ENCODE peak calls at places on chromosome 19, in six cellular contexts. X is WTC11, D is HCT116, O is GM12878, V is K562, C is H1. L is an unnamed sample.

GRCh38 chr19:45175663-45176345 is 2.2 kb downstream of the TRAPPC6A start:
- DNase-seq in X (no peak), D (no peak), O (no peak), V (no peak), C (no peak), L (no peak)

GRCh38 chr19:16903347-16903746 is 14.5 kb downstream of the F2RL3 start:
- DNase-seq in X (no peak), D (no peak), O (no peak), V (no peak), C (no peak), L (no peak)

GRCh38 chr19:10677796-10678195 is 23.4 kb upstream of the QTRT1 start:
- DNase-seq in X (no peak), D (no peak), O (no peak), V (no peak), C (no peak), L (no peak)

GRCh38 chr19:15014579-15014978 is 34.7 kb upstream of the CASP14 start:
- DNase-seq in X (peak), D (no peak), O (no peak), V (peak), C (no peak), L (no peak)

GRCh38 chr19:43430976-43431375 is 16.3 kb downstream of the TEX101 start:
- DNase-seq in X (no peak), D (no peak), O (no peak), V (no peak), C (no peak), L (no peak)

GRCh38 chr19:2976609-2977000 is 759 bp upstream of the TLE6 start:
- DNase-seq in X (no peak), D (no peak), O (no peak), V (no peak), C (no peak), L (no peak)

GRCh38 chr19:50551713-50552187 is 16.5 kb downstream of the LRRC4B start:
- DNase-seq in X (no peak), D (no peak), O (no peak), V (peak), C (no peak), L (no peak)

GRCh38 chr19:3586707-3587346 is 1.5 kb downstream of the GIPC3 start:
- DNase-seq in X (no peak), D (no peak), O (no peak), V (no peak), C (no peak), L (no peak)

GRCh38 chr19:45641274-45642105 is 2.3 kb upstream of the EML2 start:
- DNase-seq in X (peak), D (peak), O (peak), V (peak), C (peak), L (peak)

GRCh38 chr19:39196320-39196719 is 444 bp upstream of the NCCRP1 start:
- DNase-seq in X (no peak), D (no peak), O (no peak), V (no peak), C (no peak), L (no peak)

GRCh38 chr19:18479964-18480723 is 41.7 kb downstream of the ELL start:
- DNase-seq in X (no peak), D (no peak), O (no peak), V (no peak), C (no peak), L (no peak)

GRCh38 chr19:2495130-2495641 is 19.3 kb downstream of the GADD45B start:
- DNase-seq in X (no peak), D (no peak), O (no peak), V (no peak), C (no peak), L (no peak)

GRCh38 chr19:50778906-50779430 is 8.7 kb downstream of the GPR32 start:
- DNase-seq in X (no peak), D (no peak), O (no peak), V (no peak), C (no peak), L (no peak)

GRCh38 chr19:7550169-7550770 is 14.8 kb downstream of the PNPLA6 start:
- DNase-seq in X (no peak), D (no peak), O (no peak), V (no peak), C (no peak), L (no peak)

GRCh38 chr19:31314849-31315620 is 34.2 kb downstream of the TSHZ3 start:
- DNase-seq in X (no peak), D (no peak), O (no peak), V (no peak), C (no peak), L (no peak)

GRCh38 chr19:16921766-16922591 is 33.2 kb downstream of the F2RL3 start:
- DNase-seq in X (no peak), D (no peak), O (no peak), V (peak), C (no peak), L (no peak)

GRCh38 chr19:55149078-55150003 is at the start of gene TNNT1:
- DNase-seq in X (peak), D (no peak), O (no peak), V (no peak), C (no peak), L (no peak)

GRCh38 chr19:43606569-43607229 is 5.2 kb upstream of the SRRM5 start:
- DNase-seq in X (no peak), D (no peak), O (no peak), V (no peak), C (no peak), L (no peak)

GRCh38 chr19:56099638-56100539 is 21.2 kb downstream of the ZNF787 start:
- DNase-seq in X (no peak), D (no peak), O (no peak), V (no peak), C (no peak), L (no peak)

GRCh38 chr19:10238172-10238783 is 7.1 kb upstream of the S1PR2 start:
- DNase-seq in X (no peak), D (no peak), O (no peak), V (no peak), C (no peak), L (peak)

GRCh38 chr19:50793558-50794065 is 3.4 kb downstream of the ACP4 start:
- DNase-seq in X (no peak), D (no peak), O (no peak), V (no peak), C (no peak), L (no peak)

GRCh38 chr19:45509692-45510015 is 2.4 kb downstream of the VASP start:
- DNase-seq in X (no peak), D (no peak), O (no peak), V (no peak), C (no peak), L (no peak)

GRCh38 chr19:39130337-39131254 is 5.0 kb downstream of the PAK4 start:
- DNase-seq in X (no peak), D (no peak), O (no peak), V (no peak), C (no peak), L (no peak)

GRCh38 chr19:40612831-40613668 is 11.9 kb downstream of the LTBP4 start:
- DNase-seq in X (peak), D (no peak), O (no peak), V (peak), C (no peak), L (no peak)

GRCh38 chr19:5457709-5458108 is 2.5 kb downstream of the ZNRF4 start:
- DNase-seq in X (no peak), D (no peak), O (no peak), V (no peak), C (no peak), L (no peak)

GRCh38 chr19:43784251-43784980 is 3.6 kb upstream of the KCNN4 start:
- DNase-seq in X (no peak), D (peak), O (no peak), V (peak), C (no peak), L (no peak)

GRCh38 chr19:35081201-35081600 is 34.4 kb upstream of the FXYD3 start:
- DNase-seq in X (no peak), D (no peak), O (no peak), V (no peak), C (no peak), L (no peak)

GRCh38 chr19:2487780-2488330 is 11.9 kb downstream of the GADD45B start:
- DNase-seq in X (no peak), D (no peak), O (no peak), V (no peak), C (no peak), L (no peak)

GRCh38 chr19:10604460-10604980 is 17.4 kb upstream of the AP1M2 start:
- DNase-seq in X (no peak), D (no peak), O (peak), V (peak), C (no peak), L (no peak)

GRCh38 chr19:45278087-45278486 is 27.0 kb downstream of the MARK4 start:
- DNase-seq in X (no peak), D (no peak), O (no peak), V (no peak), C (no peak), L (no peak)

DNA sequence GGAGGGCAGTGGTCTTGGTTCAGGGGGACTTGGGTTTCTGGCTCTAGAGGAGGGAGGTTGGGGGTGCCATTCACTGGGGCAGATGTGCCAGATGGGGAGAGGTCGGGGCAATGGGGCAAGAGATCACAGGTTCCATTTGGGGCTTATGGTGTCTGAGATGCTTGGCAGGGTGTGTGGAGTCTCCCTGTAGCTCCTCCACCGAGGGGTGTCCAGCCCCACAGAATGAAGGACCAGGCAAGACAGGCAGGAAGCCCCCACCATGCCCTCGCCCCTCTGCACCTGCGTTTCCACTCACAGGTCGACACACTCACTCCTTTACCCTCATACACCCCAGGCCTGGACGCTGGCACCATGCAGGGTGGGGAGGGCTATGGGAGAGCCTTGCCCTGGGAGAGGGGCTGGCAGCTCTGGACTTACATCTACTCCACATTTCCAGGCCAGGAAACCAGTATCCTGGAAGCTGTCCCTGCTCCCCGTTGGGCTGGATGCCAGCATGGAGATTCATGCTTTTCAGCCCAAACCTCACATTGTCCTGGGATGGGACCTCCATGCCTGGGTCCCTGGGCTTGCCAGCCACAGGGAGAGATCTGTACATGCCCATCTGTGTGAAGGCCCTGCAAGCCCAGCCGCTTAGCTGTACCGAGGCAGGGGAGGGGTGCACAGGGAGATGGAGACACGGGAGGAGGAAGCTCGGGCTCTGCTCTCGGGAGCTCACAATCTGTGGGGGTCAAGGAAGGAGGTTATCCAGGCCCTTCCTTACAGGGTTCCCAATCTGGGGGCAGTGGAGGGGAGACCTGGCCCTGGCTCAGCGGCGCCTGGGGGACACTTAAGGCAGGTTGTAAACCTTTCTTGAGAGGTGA is 77.1 kb downstream of the CHST8 start:
- DNase-seq in X (no peak), D (no peak), O (no peak), V (no peak), C (no peak), L (no peak)
- TF ChIP-seq ATF3 in X (no peak), D (no peak), O (no peak), V (no peak), C (no peak), L (no peak)

GRCh38 chr19:48645652-48646191 is at the start of gene CA11:
- DNase-seq in X (peak), D (no peak), O (no peak), V (no peak), C (no peak), L (no peak)

GRCh38 chr19:48646912-48647216 is 877 bp upstream of the CA11 start:
- DNase-seq in X (no peak), D (no peak), O (no peak), V (no peak), C (no peak), L (no peak)

GRCh38 chr19:48644355-48644754 is 1.6 kb downstream of the CA11 start:
- DNase-seq in X (no peak), D (no peak), O (no peak), V (no peak), C (no peak), L (no peak)

GRCh38 chr19:48646192-48646911 is 365 bp upstream of the CA11 start:
- DNase-seq in X (peak), D (peak), O (no peak), V (peak), C (peak), L (peak)

DNA sequence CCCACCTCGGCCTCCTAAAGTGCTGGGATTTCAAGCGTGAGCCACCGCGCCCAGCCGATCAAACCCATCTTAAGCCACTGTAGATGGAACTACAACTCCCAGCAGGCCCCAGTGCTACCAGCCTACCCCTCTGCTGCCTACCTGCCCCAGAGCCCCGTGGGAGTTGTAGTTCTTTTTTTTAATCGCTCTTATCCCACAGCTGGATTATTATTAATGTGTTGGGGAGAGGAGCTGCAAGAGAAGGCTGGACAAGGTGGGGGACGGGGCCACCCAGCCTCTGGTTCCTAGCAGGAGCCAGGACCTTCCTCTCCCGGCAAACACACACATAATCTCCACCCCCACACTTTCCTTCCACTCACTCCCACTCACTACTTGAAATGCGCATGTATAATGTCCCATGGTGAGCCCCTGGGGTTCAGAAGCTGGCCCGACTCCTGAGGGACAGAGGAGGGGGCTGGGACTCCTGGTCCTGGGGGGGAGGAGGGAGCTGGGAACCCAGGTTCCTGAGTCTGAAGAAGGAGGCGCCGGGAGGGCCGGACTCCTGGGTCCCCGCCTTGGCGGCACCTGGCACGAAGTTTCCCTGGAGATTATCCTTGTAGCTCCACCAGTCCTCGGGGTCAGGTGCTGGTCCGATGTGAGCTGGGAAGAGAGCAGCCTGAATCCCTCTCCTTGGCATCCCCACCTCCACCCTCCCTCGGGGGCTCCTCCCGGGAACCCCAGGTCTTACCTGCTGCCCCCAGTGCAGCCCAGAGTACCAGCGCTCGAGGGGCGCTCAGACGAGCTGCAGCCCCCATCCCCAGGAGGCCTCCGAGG is 942 bp downstream of the CA11 start:
- DNase-seq in X (peak), D (peak), O (no peak), V (peak), C (no peak), L (peak)
- TF ChIP-seq ATF3 in X (no peak), D (no peak), O (peak), V (no peak), C (peak), L (no peak)

DNA sequence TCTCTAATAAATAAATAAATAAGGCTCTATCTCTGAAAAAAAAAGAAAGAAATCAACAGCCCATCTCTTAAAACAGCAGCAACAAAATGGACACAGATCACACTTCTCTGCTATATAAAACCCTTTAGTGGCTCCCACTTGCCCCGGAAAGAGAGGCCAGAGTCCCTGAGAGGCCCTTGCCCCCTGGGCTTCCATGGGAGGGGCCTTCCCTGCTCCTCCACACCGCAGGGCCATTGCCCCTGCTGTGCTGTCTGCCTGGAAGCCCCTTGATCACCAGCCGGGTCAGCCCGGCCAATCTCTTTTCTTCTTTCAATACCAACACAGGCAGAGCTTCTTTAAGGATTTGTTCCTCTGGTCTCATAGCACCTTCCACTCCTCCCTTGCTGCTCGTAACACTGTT is 171.1 kb downstream of the URI1 start:
- DNase-seq in X (no peak), D (no peak), O (no peak), V (no peak), C (no peak), L (no peak)
- TF ChIP-seq ATF3 in X (no peak), D (no peak), O (no peak), V (no peak), C (no peak), L (no peak)

GRCh38 chr19:47227347-47228167 is 3.4 kb downstream of the BBC3 start:
- DNase-seq in X (peak), D (peak), O (peak), V (peak), C (peak), L (peak)

GRCh38 chr19:47228168-47228936 is 2.6 kb downstream of the BBC3 start:
- DNase-seq in X (peak), D (no peak), O (no peak), V (peak), C (no peak), L (peak)

GRCh38 chr19:47228937-47229673 is 1.9 kb downstream of the BBC3 start:
- DNase-seq in X (no peak), D (no peak), O (no peak), V (no peak), C (no peak), L (peak)

GRCh38 chr19:47225746-47226425 is 5.1 kb downstream of the BBC3 start:
- DNase-seq in X (peak), D (no peak), O (no peak), V (peak), C (no peak), L (peak)

GRCh38 chr19:47226426-47227346 is 4.3 kb downstream of the BBC3 start:
- DNase-seq in X (no peak), D (peak), O (peak), V (peak), C (no peak), L (peak)
- TF ChIP-seq ATF3 in X (no peak), D (no peak), O (no peak), V (peak), C (no peak), L (no peak)

DNA sequence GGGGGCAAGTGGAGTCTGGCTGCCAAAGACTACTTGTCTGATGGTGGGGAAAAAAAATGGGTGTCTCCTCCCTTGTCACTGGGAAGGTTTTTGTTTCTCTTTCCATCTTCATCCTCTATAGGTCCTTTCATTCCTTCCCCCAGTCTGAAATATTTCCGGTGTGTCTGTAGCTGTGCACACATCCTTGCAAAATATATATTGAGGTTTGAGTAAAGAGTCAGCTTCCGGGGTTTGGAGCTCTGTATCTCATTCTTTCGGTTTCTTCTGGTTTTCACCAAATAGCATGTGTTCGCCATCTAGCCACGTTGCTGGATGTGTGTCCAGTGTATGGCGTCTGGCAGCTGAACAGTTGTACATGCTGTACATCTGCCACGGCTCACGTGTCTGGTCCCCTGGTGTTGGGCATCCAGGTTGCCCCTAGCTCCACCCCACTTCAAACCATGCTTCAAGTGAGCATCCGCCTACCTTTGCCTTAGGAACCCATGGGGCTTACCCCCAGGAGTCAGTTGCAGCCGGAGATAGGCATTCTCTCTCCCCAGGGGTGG is 142.2 kb downstream of the SIPA1L3 start:
- DNase-seq in X (no peak), D (no peak), O (peak), V (no peak), C (no peak), L (no peak)
- TF ChIP-seq ATF3 in X (no peak), D (no peak), O (no peak), V (no peak), C (no peak), L (no peak)

GRCh38 chr19:12015753-12016116 is 19.7 kb downstream of the ZNF433 start:
- DNase-seq in X (no peak), D (no peak), O (no peak), V (no peak), C (no peak), L (peak)
- TF ChIP-seq ATF3 in X (no peak), D (no peak), O (no peak), V (no peak), C (no peak), L (no peak)

L was measured in HepG2.